ENCODE peak calls at places on chromosomes 16 and 17, in four cellular contexts. E, H, B and T are unnamed samples.

GRCh38 chr17:78128616-78129384 is at the start of gene TMC6:
- DNase-seq in E (peak), H (no peak), B (peak), T (no peak)

GRCh38 chr16:5449901-5450300 is 352.3 kb upstream of the EEF2KMT start:
- DNase-seq in E (no peak), H (no peak), B (no peak), T (no peak)

GRCh38 chr16:66335704-66336329 is 30.7 kb upstream of the CDH5 start:
- DNase-seq in E (no peak), H (no peak), B (no peak), T (no peak)

GRCh38 chr17:63475491-63476412 is 1.1 kb upstream of the ACE start:
- DNase-seq in E (no peak), H (no peak), B (no peak), T (no peak)

GRCh38 chr17:79023886-79024771 is at the start of gene C1QTNF1:
- DNase-seq in E (peak), H (no peak), B (no peak), T (no peak)

GRCh38 chr17:32553168-32553567 is 66.4 kb downstream of the CDK5R1 start:
- DNase-seq in E (no peak), H (no peak), B (no peak), T (no peak)

GRCh38 chr17:42618442-42619150 is 9.1 kb downstream of the TUBG1 start:
- DNase-seq in E (peak), H (no peak), B (peak), T (peak)

GRCh38 chr17:46782250-46782953 is 36.1 kb downstream of the WNT3 start:
- DNase-seq in E (peak), H (no peak), B (peak), T (no peak)

GRCh38 chr16:18833707-18834505 is 32.6 kb upstream of the ARL6IP1 start:
- DNase-seq in E (no peak), H (no peak), B (no peak), T (no peak)

GRCh38 chr16:58111331-58111627 is 17.9 kb downstream of the CFAP20 start:
- DNase-seq in E (no peak), H (no peak), B (no peak), T (no peak)
- TF ChIP-seq CTCF in E (no peak), H (no peak), B (no peak), T (no peak)

GRCh38 chr17:67800495-67800928 is 24.8 kb upstream of the BPTF start:
- DNase-seq in E (peak), H (peak), B (peak), T (peak)

DNA sequence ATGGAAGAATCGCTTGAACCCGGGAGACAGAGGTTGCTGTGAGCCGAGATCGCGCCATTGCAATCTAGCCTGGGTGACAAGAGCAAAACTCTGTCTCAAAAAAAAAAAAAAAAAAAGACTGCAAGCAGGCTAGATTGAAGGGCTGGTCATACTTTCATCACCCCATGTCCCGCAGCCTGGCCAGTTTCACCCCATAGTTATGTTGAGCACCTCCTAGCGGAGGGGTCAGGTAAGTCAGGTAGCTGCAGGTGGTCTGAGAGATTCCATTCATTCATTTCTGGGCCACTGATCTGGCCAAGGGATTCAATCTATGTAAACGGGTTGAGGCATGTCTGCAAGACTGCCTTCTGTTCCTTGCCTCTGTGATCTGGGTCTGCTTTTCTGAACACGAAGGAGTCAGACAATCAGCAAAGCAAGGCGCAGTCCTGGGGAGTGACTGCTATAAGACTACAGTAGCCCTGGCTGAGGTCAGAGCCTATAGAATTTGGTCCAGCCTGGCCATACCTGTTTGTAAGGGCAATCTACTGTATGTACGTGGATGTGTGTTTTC is 23.6 kb upstream of the BPTF start:
- DNase-seq in E (no peak), H (no peak), B (no peak), T (no peak)
- TF ChIP-seq CTCF in E (no peak), H (no peak), B (no peak), T (no peak)

DNA sequence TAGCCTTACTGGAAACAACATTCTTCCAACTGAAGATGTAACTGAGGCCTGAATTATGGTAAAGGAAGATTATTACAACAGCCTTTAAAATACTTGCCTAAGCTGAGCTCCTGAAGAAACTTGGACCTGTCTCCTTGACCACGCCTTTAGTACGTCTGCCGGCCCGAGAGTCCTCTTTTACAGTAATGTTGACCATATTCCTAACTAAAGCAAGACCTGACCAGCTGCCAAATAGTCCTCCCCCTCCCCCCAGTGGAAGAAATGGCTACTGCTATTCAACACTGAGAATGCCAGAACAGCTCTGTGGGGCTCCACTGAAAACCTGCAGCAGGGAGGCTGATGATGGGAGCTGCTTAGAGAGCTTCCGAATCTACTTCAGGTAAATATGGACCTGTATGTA is 12.6 kb upstream of the FOXJ1 start:
- DNase-seq in E (no peak), H (no peak), B (no peak), T (no peak)
- TF ChIP-seq CTCF in E (no peak), H (no peak), B (no peak), T (no peak)

GRCh38 chr16:69482410-69482951 is 58.1 kb downstream of the CYB5B start:
- DNase-seq in E (no peak), H (peak), B (peak), T (no peak)

GRCh38 chr16:69479806-69480205 is 55.4 kb downstream of the CYB5B start:
- DNase-seq in E (no peak), H (no peak), B (no peak), T (no peak)

GRCh38 chr16:69478685-69479084 is 54.3 kb downstream of the CYB5B start:
- DNase-seq in E (no peak), H (no peak), B (no peak), T (no peak)

GRCh38 chr16:69483611-69484010 is 59.2 kb downstream of the CYB5B start:
- DNase-seq in E (no peak), H (no peak), B (no peak), T (no peak)

DNA sequence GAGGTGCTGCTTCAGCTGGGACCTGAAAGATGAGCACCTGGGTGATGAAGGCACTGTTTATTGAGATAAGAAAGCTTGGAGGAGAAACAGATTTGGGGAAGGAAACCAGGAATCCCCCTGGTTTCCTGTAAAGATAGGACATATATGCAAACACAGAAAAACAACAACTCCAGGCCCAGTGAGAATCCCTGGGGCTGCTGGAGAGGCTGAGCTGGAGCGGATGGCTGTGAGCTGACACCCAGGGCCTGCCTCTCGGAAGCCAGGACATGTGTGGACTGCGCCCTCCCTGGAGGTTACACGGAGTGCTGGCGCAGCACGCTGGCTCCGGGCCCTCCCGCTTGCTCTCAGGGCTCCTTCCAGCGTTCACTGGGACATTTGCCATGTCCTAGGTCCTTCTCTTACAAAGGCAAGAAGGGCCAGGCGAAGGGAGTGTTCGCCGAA is 57.5 kb downstream of the CYB5B start:
- DNase-seq in E (no peak), H (peak), B (peak), T (peak)
- TF ChIP-seq CTCF in E (no peak), H (no peak), B (no peak), T (peak)

GRCh38 chr16:87653234-87653633 is 50.9 kb downstream of the JPH3 start:
- DNase-seq in E (no peak), H (no peak), B (no peak), T (no peak)
- TF ChIP-seq CTCF in E (peak), H (no peak), B (no peak), T (peak)

DNA sequence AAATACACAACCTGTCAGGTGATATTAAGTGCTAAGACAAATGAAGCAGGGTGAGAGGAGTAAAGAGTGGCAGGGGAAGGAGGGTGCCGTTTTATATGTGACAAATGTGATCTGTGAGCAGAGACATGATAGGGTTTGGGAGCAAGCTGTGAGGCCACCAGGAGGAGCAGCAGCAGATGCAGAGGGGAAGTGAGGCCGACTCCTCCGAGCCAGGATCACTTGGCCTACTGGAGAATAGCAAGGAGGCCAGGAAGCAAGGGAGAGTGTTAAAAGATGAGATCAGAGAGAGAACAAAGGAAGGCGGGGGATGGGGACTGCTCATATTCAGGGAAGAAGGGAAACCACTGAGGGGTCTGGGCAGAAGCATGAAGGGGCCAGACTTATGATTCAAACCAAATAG is 129.4 kb downstream of the TANGO6 start:
- DNase-seq in E (peak), H (no peak), B (no peak), T (no peak)
- TF ChIP-seq CTCF in E (no peak), H (no peak), B (no peak), T (peak)